ENCODE peak calls at places on chromosomes 13 and 19, in nine cellular contexts. M is T-helper 2 cell treated with Interferon-gamma antibody and Interleukin-4, amounts not matched to agents 5 μg/mL and 100 μg/mL, for 36 hours; E is M059J; Y is B cell; W is stimulated activated CD8-positive, alpha-beta memory T cell treated with anti-CD3 and anti-CD28 coated beads, Interleukin-4, amount 100 ng/mL, for 1 hour; G is mesothelial cell of epicardium; U is AG09319; A is thoracic aorta; P is lower leg skin. L is an unnamed sample.

GRCh38 chr13:113959198-113959597 is 14.7 kb downstream of the C13orf46 start:
- DNase-seq in M (no peak), W (no peak), G (no peak), U (no peak), Y (no peak), E (peak), P (no peak), A (no peak), L (no peak)

GRCh38 chr13:102838982-102839381 is 6.8 kb upstream of the ERCC5 start:
- DNase-seq in M (no peak), U (no peak), W (no peak), Y (no peak), A (no peak), P (no peak), E (no peak), G (no peak), L (no peak)

GRCh38 chr19:30783936-30784335 is 411.8 kb downstream of the ZNF536 start:
- DNase-seq in G (no peak), P (no peak), A (no peak), U (no peak), E (no peak), W (no peak), M (no peak), Y (no peak), L (no peak)

GRCh38 chr13:56009418-56009817 is 1131.3 kb upstream of the PRR20A start:
- DNase-seq in W (no peak), U (no peak), A (no peak), Y (no peak), E (no peak), G (no peak), P (no peak), M (no peak), L (no peak)

GRCh38 chr19:41265376-41266153 is 1.4 kb downstream of the HNRNPUL1 start:
- DNase-seq in E (peak), M (no peak), G (no peak), Y (no peak), P (no peak), U (no peak), A (no peak), W (no peak), L (no peak)

GRCh38 chr13:60182907-60183306 is 19.2 kb upstream of the DIAPH3 start:
- DNase-seq in G (no peak), Y (no peak), W (no peak), A (no peak), U (no peak), E (no peak), M (no peak), P (no peak), L (no peak)

GRCh38 chr19:13082192-13083007 is 20.3 kb downstream of the LYL1 start:
- DNase-seq in A (no peak), M (no peak), P (no peak), W (no peak), Y (no peak), U (no peak), G (no peak), E (peak), L (no peak)

GRCh38 chr19:45293682-45294081 is 29.0 kb downstream of the CKM start:
- DNase-seq in U (no peak), M (peak), G (no peak), A (no peak), W (no peak), P (no peak), E (no peak), Y (no peak), L (no peak)

GRCh38 chr19:13978306-13978705 is 26.0 kb downstream of the DCAF15 start:
- DNase-seq in Y (no peak), M (no peak), W (no peak), G (peak), P (peak), U (no peak), A (peak), E (no peak), L (peak)

GRCh38 chr13:29752175-29752574 is 98.2 kb downstream of the UBL3 start:
- DNase-seq in A (no peak), G (no peak), P (no peak), U (no peak), E (no peak), Y (no peak), W (no peak), M (no peak), L (no peak)

GRCh38 chr19:7250951-7251350 is 43.3 kb downstream of the INSR start:
- DNase-seq in Y (no peak), G (no peak), E (no peak), A (no peak), W (no peak), P (no peak), M (no peak), U (no peak), L (no peak)

GRCh38 chr13:45206340-45206739 is 5.5 kb upstream of the KCTD4 start:
- DNase-seq in G (no peak), A (no peak), W (no peak), P (no peak), M (peak), E (peak), Y (no peak), U (peak), L (no peak)

GRCh38 chr13:40993987-40994386 is 25.1 kb downstream of the ELF1 start:
- DNase-seq in U (no peak), Y (no peak), W (no peak), E (no peak), P (no peak), M (no peak), G (no peak), A (no peak), L (peak)

GRCh38 chr19:50564229-50565105 is 3.8 kb downstream of the LRRC4B start:
- DNase-seq in U (no peak), W (no peak), E (no peak), G (no peak), P (no peak), Y (no peak), A (no peak), M (no peak), L (no peak)

GRCh38 chr13:30442854-30443379 is 20.6 kb downstream of the UBE2L5 start:
- DNase-seq in A (no peak), P (no peak), E (no peak), Y (no peak), M (no peak), W (no peak), G (no peak), U (no peak), L (no peak)

GRCh38 chr19:45670670-45671453 is 2.8 kb downstream of the GIPR start:
- DNase-seq in W (no peak), U (no peak), Y (no peak), E (peak), M (peak), P (peak), A (no peak), G (peak), L (no peak)

GRCh38 chr13:30915691-30916541 is 9.8 kb downstream of the MEDAG start:
- DNase-seq in A (no peak), M (no peak), P (no peak), E (no peak), Y (no peak), G (no peak), W (no peak), U (no peak), L (no peak)

GRCh38 chr13:20446405-20446804 is 79.3 kb downstream of the CRYL1 start:
- DNase-seq in U (no peak), Y (no peak), G (no peak), A (no peak), W (no peak), M (no peak), P (no peak), E (no peak), L (no peak)

GRCh38 chr19:41195675-41196497 is 2.9 kb downstream of the CYP2S1 start:
- DNase-seq in A (no peak), M (no peak), P (no peak), W (no peak), G (no peak), E (peak), Y (no peak), U (no peak), L (no peak)

GRCh38 chr13:111902726-111903125 is 164.2 kb upstream of the SOX1 start:
- DNase-seq in M (no peak), U (no peak), Y (no peak), W (no peak), E (no peak), A (no peak), G (no peak), P (peak), L (no peak)

GRCh38 chr13:49412749-49413148 is 31.1 kb downstream of the CAB39L start:
- DNase-seq in P (no peak), W (no peak), Y (no peak), E (no peak), M (no peak), G (no peak), A (no peak), U (no peak), L (peak)

GRCh38 chr19:6223461-6224307 is 56.1 kb downstream of the MLLT1 start:
- DNase-seq in G (no peak), E (no peak), M (no peak), W (no peak), U (no peak), P (peak), Y (no peak), A (no peak), L (no peak)

GRCh38 chr19:13149628-13150186 is 468 bp downstream of the STX10 start:
- DNase-seq in W (no peak), U (no peak), M (peak), E (peak), G (no peak), Y (no peak), P (peak), A (no peak), L (no peak)

GRCh38 chr19:37594982-37595382 is 306 bp downstream of the ZNF540 start:
- DNase-seq in W (peak), E (no peak), Y (peak), A (peak), M (peak), G (no peak), P (peak), U (no peak), L (no peak)

L was measured in iPS DF 19.7.